ENCODE peak calls at places on chromosomes 16 and 17, in eight cellular contexts. H is CD14-positive monocyte, E is nephron progenitor cell, W is fibroblast of the aortic adventitia, I is RWPE1, O is ovary, U is glutamatergic neuron, J is Peyer's patch. D is an unnamed sample.

GRCh38 chr16:57822861-57823260 is 20.6 kb upstream of the KIFC3 start:
- DNase-seq in H (no peak), E (no peak), W (no peak), I (no peak), O (no peak), U (no peak), J (no peak), D (no peak)

GRCh38 chr16:47311738-47312505 is 148.9 kb downstream of the ITFG1 start:
- DNase-seq in H (no peak), E (no peak), W (peak), I (peak), O (no peak), U (no peak), J (no peak), D (peak)

GRCh38 chr17:7686221-7687071 is 844 bp downstream of the TP53 start:
- DNase-seq in H (peak), E (peak), W (peak), I (peak), O (peak), U (peak), J (peak), D (peak)

GRCh38 chr16:25633549-25633948 is 58.2 kb upstream of the HS3ST4 start:
- DNase-seq in H (no peak), E (no peak), W (no peak), I (peak), O (no peak), U (no peak), J (no peak), D (peak)

GRCh38 chr16:25872369-25873070 is 180.8 kb downstream of the HS3ST4 start:
- DNase-seq in H (no peak), E (no peak), W (no peak), I (no peak), O (no peak), U (no peak), J (no peak), D (no peak)

GRCh38 chr17:73030501-73030911 is 62.0 kb downstream of the SLC39A11 start:
- DNase-seq in H (no peak), E (no peak), W (peak), I (no peak), O (no peak), U (peak), J (no peak), D (no peak)

GRCh38 chr17:41667280-41668008 is 21.2 kb upstream of the EIF1 start:
- DNase-seq in H (no peak), E (no peak), W (no peak), I (no peak), O (no peak), U (no peak), J (no peak), D (no peak)

GRCh38 chr17:65099941-65100315 is 37.2 kb upstream of the RGS9 start:
- DNase-seq in H (no peak), E (no peak), W (peak), I (peak), O (no peak), U (no peak), J (peak), D (peak)

GRCh38 chr16:30137897-30138296 is 14.9 kb upstream of the MAPK3 start:
- DNase-seq in H (no peak), E (peak), W (no peak), I (no peak), O (no peak), U (peak), J (no peak), D (no peak)

GRCh38 chr16:12612598-12613101 is 191.0 kb downstream of the CPPED1 start:
- DNase-seq in H (no peak), E (no peak), W (no peak), I (peak), O (no peak), U (no peak), J (no peak), D (peak)

GRCh38 chr17:9294661-9295210 is 273.4 kb downstream of the NTN1 start:
- DNase-seq in H (no peak), E (no peak), W (no peak), I (no peak), O (no peak), U (no peak), J (no peak), D (no peak)

GRCh38 chr16:87424260-87424659 is 32.1 kb downstream of the MAP1LC3B start:
- DNase-seq in H (no peak), E (no peak), W (no peak), I (no peak), O (no peak), U (no peak), J (no peak), D (no peak)

GRCh38 chr17:7225711-7226331 is 6.1 kb downstream of the ACADVL start:
- DNase-seq in H (no peak), E (no peak), W (no peak), I (no peak), O (no peak), U (no peak), J (no peak), D (no peak)

GRCh38 chr17:41416478-41416877 is 7.9 kb downstream of the KRT37 start:
- DNase-seq in H (no peak), E (no peak), W (no peak), I (no peak), O (no peak), U (no peak), J (no peak), D (no peak)

GRCh38 chr16:48831081-48831722 is 221.2 kb upstream of the N4BP1 start:
- DNase-seq in H (no peak), E (peak), W (no peak), I (peak), O (no peak), U (peak), J (no peak), D (peak)

GRCh38 chr17:46883871-46884270 is 32.5 kb downstream of the WNT9B start:
- DNase-seq in H (no peak), E (no peak), W (no peak), I (no peak), O (no peak), U (no peak), J (no peak), D (no peak)

GRCh38 chr16:11955713-11956123 is 9.3 kb upstream of the TNFRSF17 start:
- DNase-seq in H (no peak), E (no peak), W (peak), I (peak), O (no peak), U (no peak), J (no peak), D (peak)

GRCh38 chr17:41989702-41990419 is 23.3 kb downstream of the CNP start:
- DNase-seq in H (no peak), E (no peak), W (no peak), I (no peak), O (no peak), U (no peak), J (no peak), D (no peak)

GRCh38 chr17:80695979-80696378 is 151.3 kb downstream of the RPTOR start:
- DNase-seq in H (no peak), E (no peak), W (no peak), I (no peak), O (no peak), U (no peak), J (no peak), D (no peak)

GRCh38 chr16:84054271-84054670 is 11.7 kb upstream of the SLC38A8 start:
- DNase-seq in H (no peak), E (no peak), W (no peak), I (no peak), O (no peak), U (no peak), J (peak), D (no peak)

GRCh38 chr17:16940116-16940881 is 31.6 kb downstream of the TNFRSF13B start:
- DNase-seq in H (peak), E (no peak), W (no peak), I (no peak), O (no peak), U (no peak), J (no peak), D (no peak)

GRCh38 chr16:68257906-68258800 is 6.2 kb upstream of the SLC7A6 start:
- DNase-seq in H (peak), E (peak), W (no peak), I (no peak), O (no peak), U (no peak), J (peak), D (peak)

GRCh38 chr17:33292981-33293867 is at the start of gene ASIC2:
- DNase-seq in H (no peak), E (peak), W (no peak), I (peak), O (no peak), U (peak), J (peak), D (no peak)

GRCh38 chr16:4309102-4309832 is 6.6 kb upstream of the GLIS2 start:
- DNase-seq in H (no peak), E (no peak), W (no peak), I (no peak), O (no peak), U (no peak), J (no peak), D (no peak)

GRCh38 chr17:50890675-50891516 is 24.7 kb upstream of the TOB1 start:
- DNase-seq in H (no peak), E (no peak), W (no peak), I (peak), O (no peak), U (no peak), J (no peak), D (no peak)

GRCh38 chr17:44628234-44629188 is 27.8 kb upstream of the MEIOC start:
- DNase-seq in H (no peak), E (peak), W (no peak), I (no peak), O (peak), U (peak), J (no peak), D (no peak)

GRCh38 chr17:45784583-45785372 is 658 bp downstream of the CRHR1 start:
- DNase-seq in H (no peak), E (peak), W (no peak), I (no peak), O (no peak), U (peak), J (peak), D (no peak)

GRCh38 chr16:70258065-70258464 is 6.3 kb upstream of the EXOSC6 start:
- DNase-seq in H (no peak), E (no peak), W (no peak), I (no peak), O (no peak), U (no peak), J (no peak), D (no peak)

GRCh38 chr17:80621335-80622169 is 76.9 kb downstream of the RPTOR start:
- DNase-seq in H (no peak), E (no peak), W (no peak), I (no peak), O (no peak), U (no peak), J (no peak), D (no peak)

GRCh38 chr17:49691677-49692191 is 13.8 kb upstream of the SPOP start:
- DNase-seq in H (no peak), E (no peak), W (no peak), I (no peak), O (no peak), U (no peak), J (no peak), D (no peak)

GRCh38 chr17:81365148-81365600 is 30.1 kb upstream of the BAHCC1 start:
- DNase-seq in H (peak), E (peak), W (peak), I (peak), O (peak), U (no peak), J (peak), D (peak)

GRCh38 chr17:11028349-11028748 is 190.5 kb upstream of the PIRT start:
- DNase-seq in H (no peak), E (no peak), W (no peak), I (no peak), O (no peak), U (no peak), J (no peak), D (no peak)

GRCh38 chr17:11035681-11036080 is 197.8 kb upstream of the PIRT start:
- DNase-seq in H (no peak), E (no peak), W (no peak), I (no peak), O (no peak), U (no peak), J (no peak), D (no peak)

GRCh38 chr17:11026903-11027302 is 189.0 kb upstream of the PIRT start:
- DNase-seq in H (no peak), E (no peak), W (no peak), I (no peak), O (no peak), U (no peak), J (no peak), D (no peak)

GRCh38 chr17:11031787-11032186 is 193.9 kb upstream of the PIRT start:
- DNase-seq in H (no peak), E (peak), W (no peak), I (no peak), O (no peak), U (peak), J (no peak), D (no peak)
- TF ChIP-seq CTCF in H (no peak), E (peak), W (no peak), I (no peak), O (no peak), U (peak), J (no peak), D (peak)

DNA sequence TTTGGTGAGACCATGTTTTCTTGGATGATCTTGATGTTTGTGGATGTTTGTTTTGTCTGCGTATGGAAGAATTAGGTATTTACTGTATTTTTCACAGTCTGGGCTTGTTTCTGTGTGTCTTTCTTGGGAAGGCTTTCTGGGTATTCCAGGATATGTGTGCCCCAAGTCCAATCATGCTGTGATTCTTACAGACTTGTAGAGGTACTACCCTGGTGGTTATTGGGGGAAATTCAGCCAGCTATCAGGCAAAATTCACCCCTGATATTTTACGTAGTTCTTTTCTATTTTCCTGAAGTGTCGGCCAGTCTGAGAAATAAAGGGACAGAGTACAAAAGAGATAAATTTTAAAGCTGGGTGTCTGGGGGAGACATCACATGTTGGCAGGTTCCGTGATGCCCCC is 33.4 kb upstream of the ARL4D start:
- DNase-seq in H (no peak), E (no peak), W (no peak), I (no peak), O (no peak), U (no peak), J (no peak), D (no peak)
- TF ChIP-seq CTCF in H (peak), E (peak), W (peak), I (no peak), O (no peak), U (peak), J (peak), D (peak)

GRCh38 chr17:58215685-58216084 is 3.4 kb downstream of the MKS1 start:
- DNase-seq in H (no peak), E (no peak), W (no peak), I (no peak), O (no peak), U (no peak), J (no peak), D (peak)
- TF ChIP-seq CTCF in H (no peak), E (no peak), W (no peak), I (no peak), O (no peak), U (no peak), J (no peak), D (no peak)

DNA sequence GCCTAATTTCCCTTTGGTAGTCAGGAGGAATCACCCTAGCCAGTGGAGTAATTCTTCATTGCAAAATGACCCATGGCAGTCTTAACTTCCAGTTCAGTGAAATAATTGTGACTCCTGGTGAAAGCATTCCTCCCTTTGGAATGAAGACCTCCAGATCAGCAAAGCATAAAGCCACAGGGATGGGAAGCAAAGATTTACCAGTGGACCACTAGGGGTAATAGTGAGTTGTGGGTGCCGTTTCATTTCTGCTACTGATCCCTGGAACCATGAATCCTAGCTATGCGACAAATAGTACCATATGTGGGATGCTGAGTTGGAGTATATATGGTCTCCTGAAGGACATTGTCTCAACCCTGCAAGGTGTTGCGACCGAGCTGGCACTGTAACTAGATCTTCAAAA is 13.7 kb downstream of the DYNLL2 start:
- DNase-seq in H (no peak), E (no peak), W (no peak), I (no peak), O (no peak), U (no peak), J (no peak), D (no peak)
- TF ChIP-seq CTCF in H (no peak), E (peak), W (peak), I (no peak), O (no peak), U (no peak), J (no peak), D (no peak)

DNA sequence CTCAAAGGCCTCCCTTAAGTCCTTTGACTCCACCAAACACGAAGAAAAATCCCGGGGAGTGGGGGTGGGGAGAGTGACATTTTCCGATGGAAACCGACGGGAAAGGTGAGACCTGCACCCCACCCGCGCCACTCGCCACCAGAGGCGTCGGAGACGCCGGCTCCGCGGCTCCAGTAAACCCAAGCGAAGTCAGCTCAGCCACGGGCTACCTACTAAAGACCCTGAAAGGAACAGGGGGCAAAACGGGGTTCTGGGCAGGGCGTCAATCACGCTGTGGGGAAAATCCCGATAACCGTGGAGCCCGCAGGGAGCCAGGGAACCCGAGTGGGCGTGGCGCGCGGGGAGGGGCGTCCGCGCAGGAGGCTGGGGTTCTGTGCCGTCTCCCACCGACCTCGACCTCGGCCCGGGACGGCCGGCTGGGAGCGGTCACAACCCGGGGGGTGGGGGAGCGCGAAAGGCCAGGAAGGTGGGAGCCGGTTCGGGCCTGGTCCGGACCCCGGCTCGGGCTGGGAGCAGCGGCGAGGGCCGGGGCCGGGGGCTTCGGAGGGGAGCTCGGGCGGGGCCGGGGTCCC is 565 bp downstream of the WDR45B start:
- DNase-seq in H (no peak), E (peak), W (no peak), I (peak), O (no peak), U (peak), J (peak), D (peak)
- TF ChIP-seq CTCF in H (peak), E (no peak), W (peak), I (no peak), O (no peak), U (no peak), J (peak), D (no peak)

GRCh38 chr16:1094601-1095449 is 1.2 kb downstream of the C1QTNF8 start:
- DNase-seq in H (no peak), E (no peak), W (no peak), I (no peak), O (no peak), U (no peak), J (no peak), D (no peak)

GRCh38 chr16:1094124-1094479 is 1.9 kb downstream of the C1QTNF8 start:
- DNase-seq in H (no peak), E (no peak), W (no peak), I (no peak), O (no peak), U (no peak), J (no peak), D (no peak)

GRCh38 chr16:1095450-1096163 is 437 bp downstream of the C1QTNF8 start:
- DNase-seq in H (no peak), E (no peak), W (no peak), I (no peak), O (no peak), U (no peak), J (no peak), D (no peak)

GRCh38 chr16:1091992-1092552 is 4.0 kb downstream of the C1QTNF8 start:
- DNase-seq in H (no peak), E (no peak), W (no peak), I (no peak), O (no peak), U (no peak), J (no peak), D (no peak)

DNA sequence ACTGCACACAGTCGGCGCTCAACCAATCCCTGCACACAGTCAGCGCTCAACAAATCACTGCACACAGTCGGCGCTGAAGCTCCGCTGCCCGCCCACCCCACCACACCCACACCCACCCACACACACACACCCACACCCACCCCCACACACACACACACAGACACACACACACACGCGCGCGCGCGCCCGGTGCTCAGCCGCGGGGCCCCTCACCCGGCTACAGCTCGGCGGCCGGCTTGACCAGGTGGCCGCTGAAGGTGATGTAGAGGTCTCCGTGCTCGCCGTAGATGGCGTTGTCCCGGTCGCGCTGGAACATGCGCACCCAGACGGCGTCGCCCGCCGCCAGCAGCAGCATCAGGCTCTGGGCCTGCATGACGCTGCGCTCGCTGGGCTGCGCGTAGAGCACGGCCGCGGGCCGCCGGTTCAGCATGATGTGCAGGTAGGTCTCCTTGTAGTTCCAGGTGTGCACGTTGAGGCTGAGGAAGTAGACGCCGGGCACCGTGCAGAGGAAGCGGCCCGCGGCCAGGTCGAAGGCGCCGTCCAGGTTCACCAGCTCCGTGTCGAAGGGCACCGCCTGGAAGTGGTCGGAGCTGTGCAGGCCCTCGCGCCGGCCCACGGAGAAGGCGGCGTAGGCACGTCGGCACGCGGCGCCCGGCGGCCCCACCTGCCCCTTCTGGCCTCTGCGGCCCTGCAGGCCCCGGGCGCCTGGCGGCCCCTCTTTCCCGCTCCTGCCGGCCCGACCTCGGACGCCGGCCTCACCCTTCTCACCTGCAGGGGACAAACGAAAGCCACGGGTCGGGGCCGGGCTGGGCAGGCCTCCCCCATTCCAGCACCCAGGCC is 2.5 kb downstream of the C1QTNF8 start:
- DNase-seq in H (no peak), E (no peak), W (no peak), I (no peak), O (no peak), U (no peak), J (no peak), D (no peak)
- TF ChIP-seq CTCF in H (no peak), E (no peak), W (no peak), I (no peak), O (no peak), U (no peak), J (no peak), D (no peak)

GRCh38 chr16:1773703-1774455 is 945 bp upstream of the MRPS34 start:
- DNase-seq in H (no peak), E (no peak), W (peak), I (peak), O (no peak), U (no peak), J (no peak), D (peak)
- TF ChIP-seq CTCF in H (no peak), E (peak), W (no peak), I (peak), O (no peak), U (peak), J (no peak), D (no peak)

GRCh38 chr16:86298166-86299131 is 211.9 kb upstream of the FOXF1 start:
- DNase-seq in H (no peak), E (peak), W (peak), I (no peak), O (no peak), U (no peak), J (peak), D (peak)
- TF ChIP-seq CTCF in H (no peak), E (no peak), W (no peak), I (no peak), O (no peak), U (no peak), J (no peak), D (no peak)

D was measured in MCF 10A.